ENCODE peak calls at places on chromosome 9, in four cellular contexts. V, M, T and H are unnamed samples.

GRCh38 chr9:94554439-94555331 is at the start of gene PCAT7:
- DNase-seq in V (peak; percentile 36), M (peak; percentile 85), T (peak; percentile 80), H (no peak)

GRCh38 chr9:113542741-113543140 is 79.2 kb downstream of the RGS3 start:
- DNase-seq in V (no peak), M (no peak), T (no peak), H (no peak)

GRCh38 chr9:94084314-94084713 is at the start of gene PTPDC1:
- DNase-seq in V (no peak), M (peak; percentile 72), T (peak; percentile 77), H (no peak)

GRCh38 chr9:87280421-87280820 is 217.2 kb upstream of the DAPK1 start:
- DNase-seq in V (no peak), M (no peak), T (no peak), H (no peak)

GRCh38 chr9:113545068-113545467 is 81.5 kb downstream of the RGS3 start:
- DNase-seq in V (no peak), M (no peak), T (no peak), H (no peak)

GRCh38 chr9:95803197-95803596 is 72.3 kb upstream of the ERCC6L2 start:
- DNase-seq in V (no peak), M (no peak), T (no peak), H (no peak)

GRCh38 chr9:2559212-2560152 is 62.1 kb upstream of the VLDLR start:
- DNase-seq in V (no peak), M (no peak), T (no peak), H (no peak)

GRCh38 chr9:76180541-76180940 is 213.7 kb downstream of the RFK start:
- DNase-seq in V (peak; percentile 16), M (no peak), T (no peak), H (no peak)

GRCh38 chr9:136673970-136674785 is 11.5 kb downstream of the EGFL7 start:
- DNase-seq in V (no peak), M (peak; percentile 68), T (no peak), H (no peak)

GRCh38 chr9:105405514-105406131 is 42.2 kb upstream of the FSD1L start:
- DNase-seq in V (no peak), M (no peak), T (no peak), H (no peak)

GRCh38 chr9:136990233-136990911 is 1.9 kb upstream of the PAXX start:
- DNase-seq in V (no peak), M (no peak), T (no peak), H (no peak)

GRCh38 chr9:124480621-124480981 is 26.6 kb downstream of the NR5A1 start:
- DNase-seq in V (no peak), M (no peak), T (peak; percentile 80), H (no peak)
- TF ChIP-seq CTCF in V (no peak), M (no peak), T (peak; percentile 71), H (no peak)

GRCh38 chr9:91036826-91037510 is 235.3 kb downstream of the SYK start:
- DNase-seq in V (peak; percentile 86), M (peak; percentile 85), T (peak; percentile 80), H (no peak)

GRCh38 chr9:91034976-91035824 is 233.6 kb downstream of the SYK start:
- DNase-seq in V (no peak), M (no peak), T (no peak), H (no peak)

GRCh38 chr9:91035825-91036208 is 234.2 kb downstream of the SYK start:
- DNase-seq in V (no peak), M (no peak), T (no peak), H (no peak)

GRCh38 chr9:91037511-91038482 is 236.2 kb downstream of the SYK start:
- DNase-seq in V (no peak), M (no peak), T (no peak), H (no peak)

GRCh38 chr9:91036356-91036755 is 234.7 kb downstream of the SYK start:
- DNase-seq in V (no peak), M (no peak), T (no peak), H (no peak)
- H3K4me3 ChIP-seq in V (no peak overlapping the region), M (no peak overlapping the region), T (no peak overlapping the region), H (no peak overlapping the region)

GRCh38 chr9:135504262-135505229 is 4.1 kb downstream of the MRPS2 start:
- DNase-seq in V (peak; percentile 46), M (peak; percentile 40), T (peak; percentile 72), H (no peak)
- TF ChIP-seq POLR2AphosphoS5 in V (peak; percentile 27), M (no peak), T (peak; percentile 76), H (no peak)

GRCh38 chr9:121333950-121334773 is 35.9 kb downstream of the STOM start:
- DNase-seq in V (no peak), M (no peak), T (no peak), H (no peak)

GRCh38 chr9:121328876-121329681 is 41.0 kb downstream of the STOM start:
- DNase-seq in V (no peak), M (peak; percentile 35), T (no peak), H (no peak)

GRCh38 chr9:121331549-121331948 is 38.5 kb downstream of the STOM start:
- DNase-seq in V (no peak), M (no peak), T (no peak), H (peak; percentile 86)

GRCh38 chr9:121328476-121328875 is 41.6 kb downstream of the STOM start:
- DNase-seq in V (no peak), M (no peak), T (no peak), H (no peak)

DNA sequence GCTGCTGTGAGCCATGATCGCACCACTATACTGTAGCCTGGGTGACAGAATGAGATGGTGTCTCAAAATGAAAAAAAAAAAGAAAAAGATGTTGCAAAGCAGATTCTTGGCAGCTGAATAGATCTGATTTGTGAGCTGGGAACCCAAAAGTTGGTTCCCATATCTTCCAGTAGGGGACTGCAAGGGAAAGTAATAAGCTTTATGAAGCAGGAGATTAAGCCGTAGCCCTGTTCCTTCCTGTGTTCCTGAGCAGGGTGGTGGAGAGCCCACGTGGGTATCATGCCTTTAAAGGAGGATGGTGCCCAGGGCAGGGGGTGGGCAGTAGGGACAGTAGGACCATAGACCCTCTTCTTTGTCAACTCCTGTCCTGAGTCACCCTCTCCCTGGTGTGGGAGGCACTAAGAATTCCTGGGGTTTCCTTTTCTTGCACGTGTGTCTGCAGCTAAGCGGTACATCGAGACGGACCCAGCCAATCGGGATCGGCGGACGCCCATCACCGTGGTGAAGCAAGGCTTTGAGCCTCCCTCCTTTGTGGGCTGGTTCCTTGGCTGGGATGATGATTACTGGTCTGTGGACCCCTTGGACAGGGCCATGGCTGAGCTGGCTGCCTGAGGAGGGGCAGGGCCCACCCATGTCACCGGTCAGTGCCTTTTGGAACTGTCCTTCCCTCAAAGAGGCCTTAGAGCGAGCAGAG is 37.9 kb downstream of the STOM start:
- DNase-seq in V (no peak), M (peak; percentile 77), T (no peak), H (peak; percentile 88)
- TF ChIP-seq CTCF in V (no peak), M (peak; percentile 31), T (no peak), H (peak; percentile 25)

DNA sequence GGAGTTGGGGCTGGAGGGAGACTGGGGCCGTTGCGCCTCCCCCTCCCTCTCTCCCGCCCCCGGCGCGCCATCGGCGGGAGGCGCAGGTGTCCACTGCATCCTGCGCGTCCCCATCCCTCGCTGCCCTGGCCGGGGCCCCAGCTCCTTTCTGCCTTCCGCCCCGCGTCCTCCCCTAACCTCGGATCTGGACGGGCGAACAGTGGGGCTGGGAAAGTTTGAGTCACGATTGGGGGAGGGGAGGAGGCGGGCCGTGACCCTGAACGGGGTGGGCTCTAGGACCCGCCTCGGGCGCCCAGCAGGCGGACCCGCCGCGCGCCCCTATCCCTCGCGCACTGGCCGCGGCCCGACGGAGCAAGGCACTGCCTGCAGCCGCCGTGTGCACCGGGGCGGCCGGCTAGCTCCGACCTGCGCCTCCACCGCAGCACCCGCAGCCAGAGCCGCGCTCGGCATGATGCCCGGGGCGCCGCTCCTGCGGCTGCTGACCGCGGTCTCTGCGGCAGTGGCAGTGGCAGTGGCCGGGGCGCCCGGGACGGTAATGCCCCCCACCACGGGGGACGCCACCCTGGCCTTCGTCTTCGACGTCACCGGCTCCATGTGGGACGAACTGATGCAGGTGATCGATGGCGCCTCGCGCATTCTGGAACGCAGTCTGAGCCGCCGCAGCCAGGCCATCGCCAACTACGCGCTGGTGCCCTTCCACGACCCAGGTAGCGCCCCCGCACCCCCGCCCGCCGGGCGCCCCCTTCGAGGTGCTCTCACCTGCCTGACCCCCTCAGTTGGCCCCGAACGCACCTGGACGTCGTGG is at the start of gene HMCN2:
- DNase-seq in V (no peak), M (peak; percentile 84), T (peak; percentile 76), H (peak; percentile 84)
- H3K4me3 ChIP-seq in V (peak within 1 kb of the TSS; percentile 18), M (peak within 1 kb of the TSS; percentile 31), T (peak within 1 kb of the TSS; percentile 68), H (peak within 1 kb of the TSS; percentile 39)

DNA sequence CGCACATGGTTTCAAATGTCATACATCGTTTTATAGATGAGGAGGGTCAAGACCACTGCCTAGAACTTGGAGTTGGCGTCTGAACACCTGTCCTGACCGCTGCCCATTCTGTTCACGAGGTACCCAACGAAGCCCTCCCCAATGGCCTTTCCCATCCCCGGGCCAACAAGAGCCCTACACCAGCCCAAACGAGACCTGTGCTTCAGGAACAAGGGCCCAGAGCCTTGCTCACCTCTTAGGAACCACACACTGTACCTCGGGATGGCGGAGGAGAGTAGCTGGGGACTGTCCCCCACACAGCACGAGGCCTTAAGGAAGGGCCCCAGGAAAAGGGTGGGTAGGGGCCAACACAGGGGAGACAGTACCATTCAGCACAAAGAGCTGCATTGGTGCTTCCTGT is 3.0 kb downstream of the SURF6 start:
- DNase-seq in V (no peak), M (no peak), T (no peak), H (no peak)
- TF ChIP-seq POLR2AphosphoS5 in V (no peak), M (no peak), T (no peak), H (no peak)

GRCh38 chr9:19036611-19037010 is 3.6 kb upstream of the SAXO1 start:
- DNase-seq in V (no peak), M (no peak), T (no peak), H (no peak)
- TF ChIP-seq CTCF in V (no peak), M (no peak), T (peak; percentile 14), H (no peak)